ENCODE peak calls at places on chromosomes 1 and 21, in seven cellular contexts. Y is CD8-positive, alpha-beta T cell; U is breast epithelium; V is prostate gland; Z is neuronal stem cell; H is tibial nerve; K is hepatocyte. X is an unnamed sample.

GRCh38 chr1:51215169-51215568 is 20.9 kb upstream of the RNF11 start:
- DNase-seq in Y (no peak), V (no peak), U (no peak), Z (no peak), H (no peak), K (no peak), X (no peak)

GRCh38 chr1:205488074-205488723 is 16.3 kb upstream of the CDK18 start:
- DNase-seq in Z (peak; percentile 66), V (peak; percentile 62), H (no peak), Y (peak; percentile 54), K (peak; percentile 86), U (no peak), X (peak; percentile 74)

GRCh38 chr1:204565617-204566582 is 49.7 kb downstream of the MDM4 start:
- DNase-seq in U (peak; percentile 39), Y (peak; percentile 52), K (peak; percentile 85), Z (peak; percentile 57), V (peak; percentile 39), H (no peak), X (peak; percentile 71)

GRCh38 chr21:15722591-15723324 is 7.0 kb upstream of the USP25 start:
- DNase-seq in U (no peak), Z (no peak), V (peak; percentile 17), H (no peak), Y (no peak), K (peak; percentile 21), X (no peak)

GRCh38 chr1:218390625-218391024 is 45.5 kb downstream of the TGFB2 start:
- DNase-seq in Y (no peak), K (no peak), U (no peak), H (no peak), Z (no peak), V (no peak), X (no peak)

GRCh38 chr1:225816643-225817538 is 7.0 kb downstream of the EPHX1 start:
- DNase-seq in V (no peak), Y (no peak), H (peak; percentile 34), Z (no peak), K (peak; percentile 51), U (no peak), X (no peak)

GRCh38 chr1:114118351-114118990 is 35.2 kb downstream of the SYT6 start:
- DNase-seq in V (no peak), H (no peak), K (no peak), U (no peak), Z (no peak), Y (no peak), X (no peak)

GRCh38 chr1:22825790-22826189 is 115.2 kb downstream of the EPHB2 start:
- DNase-seq in Y (no peak), K (no peak), Z (no peak), U (no peak), V (no peak), H (no peak), X (no peak)

GRCh38 chr21:45781741-45782140 is 138.2 kb downstream of the PCBP3 start:
- DNase-seq in Z (no peak), V (no peak), U (no peak), K (no peak), H (no peak), Y (no peak), X (no peak)

GRCh38 chr1:244012232-244012631 is 38.9 kb upstream of the ZBTB18 start:
- DNase-seq in K (no peak), V (peak; percentile 8), Y (no peak), Z (no peak), U (no peak), H (no peak), X (no peak)

GRCh38 chr1:11961230-11961629 is 19.0 kb upstream of the MFN2 start:
- DNase-seq in Z (no peak), H (no peak), K (peak; percentile 54), Y (no peak), V (peak; percentile 31), U (no peak), X (no peak)

GRCh38 chr1:227572752-227573151 is 9.4 kb downstream of the ZNF678 start:
- DNase-seq in Z (no peak), Y (no peak), V (no peak), H (no peak), K (no peak), U (no peak), X (no peak)

GRCh38 chr1:227577500-227577899 is 14.1 kb downstream of the ZNF678 start:
- DNase-seq in Z (no peak), H (no peak), K (no peak), U (no peak), Y (no peak), V (no peak), X (no peak)

GRCh38 chr1:227576152-227576551 is 12.8 kb downstream of the ZNF678 start:
- DNase-seq in H (no peak), V (no peak), Z (no peak), U (no peak), K (no peak), Y (no peak), X (no peak)

GRCh38 chr1:227574926-227575325 is 11.6 kb downstream of the ZNF678 start:
- DNase-seq in Y (no peak), H (no peak), V (no peak), U (no peak), K (no peak), Z (no peak), X (no peak)
- H3K9me3 ChIP-seq in Y (peaks cover 7% of the 10 kb centered on the region), H (peaks cover 6% of the 10 kb centered on the region), V (no peaks in the 10 kb centered on the region), U (no peaks in the 10 kb centered on the region), K (peaks cover 15% of the 10 kb centered on the region), Z (peaks cover 10% of the 10 kb centered on the region), X (peaks cover 7% of the 10 kb centered on the region)

GRCh38 chr21:28253378-28253777 is 739.3 kb downstream of the LTN1 start:
- DNase-seq in K (no peak), V (no peak), Z (no peak), H (no peak), Y (no peak), U (no peak), X (no peak)
- H3K9me3 ChIP-seq in K (no peaks in the 10 kb centered on the region), V (no peaks in the 10 kb centered on the region), Z (no peaks in the 10 kb centered on the region), H (no peaks in the 10 kb centered on the region), Y (no peaks in the 10 kb centered on the region), U (no peaks in the 10 kb centered on the region), X (no peaks in the 10 kb centered on the region)

DNA sequence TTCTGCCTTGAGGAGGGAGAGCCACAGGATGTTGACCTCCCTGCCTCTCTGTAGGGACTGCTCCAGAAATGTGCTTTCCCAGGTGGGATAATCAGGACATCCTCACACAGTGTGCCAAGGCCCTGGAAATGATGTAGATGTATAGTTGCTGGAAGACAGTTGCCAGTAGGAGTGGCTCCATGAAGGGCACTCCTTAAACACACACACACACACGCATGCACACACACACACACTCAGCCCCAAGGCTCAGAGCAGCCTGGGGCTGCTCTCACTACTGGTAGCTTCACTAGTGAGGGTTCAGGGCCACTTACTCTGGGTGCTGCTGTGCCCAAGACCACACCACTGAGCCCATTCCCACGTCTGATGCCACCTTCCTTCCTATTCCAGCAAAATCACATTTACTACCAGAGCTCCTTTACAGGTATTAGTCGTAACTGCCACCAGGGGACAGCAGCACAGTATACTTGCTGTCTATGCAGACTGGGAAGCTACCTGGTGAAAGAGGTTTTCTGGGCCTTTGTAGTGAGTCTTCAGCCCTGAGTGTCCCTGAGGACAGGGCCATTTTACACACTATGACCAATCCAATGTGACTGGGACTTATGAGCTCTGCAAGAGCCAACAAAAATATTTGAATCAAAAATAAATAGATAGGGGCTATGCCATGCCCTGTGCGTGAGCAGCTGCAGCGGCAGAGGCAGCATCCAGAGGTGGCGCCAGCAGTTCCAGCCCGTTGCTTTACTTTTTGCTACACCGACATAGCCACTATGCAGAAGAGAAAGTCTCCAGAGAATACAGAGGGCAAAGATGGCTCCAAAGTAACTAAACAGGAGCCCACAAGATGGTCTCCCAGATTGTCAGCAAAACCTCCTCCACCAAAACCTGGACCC is 15.0 kb downstream of the CRNN start:
- DNase-seq in K (no peak), Z (no peak), U (no peak), V (no peak), H (no peak), Y (no peak), X (no peak)
- H3K9me3 ChIP-seq in K (no peaks in the 10 kb centered on the region), Z (peaks cover 18% of the 10 kb centered on the region), U (no peaks in the 10 kb centered on the region), V (no peaks in the 10 kb centered on the region), H (no peaks in the 10 kb centered on the region), Y (no peaks in the 10 kb centered on the region), X (no peaks in the 10 kb centered on the region)

DNA sequence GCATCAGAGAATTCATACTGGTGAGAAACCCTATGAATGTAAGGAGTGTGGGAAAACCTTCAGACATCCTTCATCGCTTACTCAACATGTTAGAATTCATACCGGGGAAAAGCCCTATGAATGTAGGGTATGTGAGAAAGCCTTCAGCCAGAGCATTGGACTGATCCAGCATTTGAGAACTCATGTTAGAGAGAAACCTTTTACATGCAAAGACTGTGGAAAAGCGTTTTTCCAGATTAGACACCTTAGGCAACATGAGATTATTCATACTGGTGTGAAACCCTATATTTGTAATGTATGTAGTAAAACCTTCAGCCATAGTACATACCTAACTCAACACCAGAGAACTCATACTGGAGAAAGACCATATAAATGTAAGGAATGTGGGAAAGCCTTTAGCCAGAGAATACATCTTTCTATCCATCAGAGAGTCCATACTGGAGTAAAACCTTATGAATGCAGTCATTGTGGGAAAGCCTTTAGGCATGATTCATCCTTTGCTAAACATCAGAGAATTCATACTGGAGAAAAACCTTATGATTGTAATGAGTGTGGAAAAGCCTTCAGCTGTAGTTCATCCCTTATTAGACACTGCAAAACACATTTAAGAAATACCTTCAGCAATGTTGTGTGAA is 12.8 kb downstream of the ZFP69B start:
- DNase-seq in H (no peak), Y (no peak), U (no peak), Z (no peak), K (no peak), V (no peak), X (no peak)
- H3K9me3 ChIP-seq in H (peaks cover 82% of the 10 kb centered on the region), Y (peaks cover 70% of the 10 kb centered on the region), U (peaks cover 100% of the 10 kb centered on the region), Z (peaks cover 41% of the 10 kb centered on the region), K (peaks cover 75% of the 10 kb centered on the region), V (peaks cover 4% of the 10 kb centered on the region), X (peaks cover 40% of the 10 kb centered on the region)

X was measured in HAP-1.